ENCODE peak calls at places on chromosomes 12 and 14, in six cellular contexts. X is cardiac fibroblast, P is HFF-Myc, Y is esophagus squamous epithelium, I is A549, Q is nephron progenitor cell. Z is an unnamed sample.

GRCh38 chr14:64293976-64294671 is at the start of gene ESR2:
- DNase-seq in P (no peak), X (peak), Q (peak), Y (no peak), I (peak), Z (no peak)

GRCh38 chr12:59723520-59723919 is 127.7 kb downstream of the SLC16A7 start:
- DNase-seq in Q (no peak), I (no peak), Y (no peak), X (peak), P (no peak), Z (no peak)

GRCh38 chr14:101121399-101122113 is 218.0 kb upstream of the RTL1 start:
- DNase-seq in Q (no peak), I (no peak), P (no peak), X (no peak), Y (no peak), Z (no peak)

GRCh38 chr14:67480011-67480410 is 8.5 kb downstream of the TMEM229B start:
- DNase-seq in Q (no peak), Y (no peak), I (no peak), X (no peak), P (no peak), Z (no peak)

GRCh38 chr12:112380663-112381420 is 1.4 kb downstream of the HECTD4 start:
- DNase-seq in Y (no peak), I (no peak), Q (peak), X (no peak), P (no peak), Z (no peak)

GRCh38 chr12:117165342-117165741 is 24.9 kb downstream of the FBXO21 start:
- DNase-seq in Y (no peak), I (no peak), P (no peak), X (no peak), Q (no peak), Z (no peak)

GRCh38 chr12:124295431-124296058 is 652 bp downstream of the RFLNA start:
- DNase-seq in P (no peak), Y (no peak), I (no peak), Q (no peak), X (no peak), Z (no peak)

GRCh38 chr12:56087220-56087619 is 7.3 kb downstream of the ERBB3 start:
- DNase-seq in Q (no peak), Y (no peak), P (no peak), X (peak), I (peak), Z (no peak)

GRCh38 chr12:75725505-75726120 is 214.2 kb upstream of the KRR1 start:
- DNase-seq in Q (no peak), I (peak), Y (no peak), P (peak), X (no peak), Z (no peak)

GRCh38 chr12:1907652-1908611 is 10.5 kb downstream of the CACNA2D4 start:
- DNase-seq in Y (no peak), P (no peak), I (peak), X (no peak), Q (no peak), Z (no peak)

GRCh38 chr14:99649219-99649618 is 4.3 kb downstream of the HHIPL1 start:
- DNase-seq in P (no peak), I (no peak), Y (no peak), X (peak), Q (no peak), Z (no peak)

GRCh38 chr12:43285248-43285647 is 266.8 kb downstream of the ADAMTS20 start:
- DNase-seq in I (no peak), Q (no peak), P (no peak), X (peak), Y (no peak), Z (peak)

GRCh38 chr12:96401061-96401871 is 1.0 kb upstream of the CDK17 start:
- DNase-seq in Q (no peak), P (peak), X (peak), I (peak), Y (no peak), Z (peak)

GRCh38 chr12:96828169-96828789 is 78.8 kb upstream of the NEDD1 start:
- DNase-seq in P (no peak), Y (no peak), X (no peak), I (peak), Q (no peak), Z (no peak)

GRCh38 chr12:83971781-83972180 is 940.8 kb downstream of the SLC6A15 start:
- DNase-seq in Y (no peak), X (no peak), I (no peak), P (no peak), Q (no peak), Z (no peak)

GRCh38 chr12:100858658-100859057 is 64.1 kb downstream of the ANO4 start:
- DNase-seq in I (no peak), Q (no peak), Y (no peak), X (peak), P (no peak), Z (no peak)

GRCh38 chr14:97273540-97273939 is 476.4 kb downstream of the VRK1 start:
- DNase-seq in Q (no peak), I (no peak), P (no peak), X (no peak), Y (no peak), Z (no peak)

GRCh38 chr12:124191024-124191359 is 103.9 kb upstream of the RFLNA start:
- DNase-seq in Q (no peak), I (peak), Y (no peak), P (no peak), X (peak), Z (no peak)

GRCh38 chr12:29739279-29739991 is 44.3 kb downstream of the TMTC1 start:
- DNase-seq in X (no peak), Q (no peak), Y (no peak), I (no peak), P (no peak), Z (no peak)

GRCh38 chr14:85579957-85580356 is 50.0 kb downstream of the FLRT2 start:
- DNase-seq in Y (no peak), Q (no peak), X (no peak), I (no peak), P (no peak), Z (no peak)

GRCh38 chr12:128418944-128419343 is 152.0 kb downstream of the TMEM132C start:
- DNase-seq in X (peak), Q (no peak), P (no peak), I (no peak), Y (no peak), Z (no peak)

GRCh38 chr12:103626498-103626897 is 39.4 kb downstream of the STAB2 start:
- DNase-seq in X (no peak), I (peak), Y (no peak), P (no peak), Q (no peak), Z (peak)
- TF ChIP-seq CTCF in X (no peak), I (peak), Y (peak), P (no peak), Q (no peak), Z (peak)

DNA sequence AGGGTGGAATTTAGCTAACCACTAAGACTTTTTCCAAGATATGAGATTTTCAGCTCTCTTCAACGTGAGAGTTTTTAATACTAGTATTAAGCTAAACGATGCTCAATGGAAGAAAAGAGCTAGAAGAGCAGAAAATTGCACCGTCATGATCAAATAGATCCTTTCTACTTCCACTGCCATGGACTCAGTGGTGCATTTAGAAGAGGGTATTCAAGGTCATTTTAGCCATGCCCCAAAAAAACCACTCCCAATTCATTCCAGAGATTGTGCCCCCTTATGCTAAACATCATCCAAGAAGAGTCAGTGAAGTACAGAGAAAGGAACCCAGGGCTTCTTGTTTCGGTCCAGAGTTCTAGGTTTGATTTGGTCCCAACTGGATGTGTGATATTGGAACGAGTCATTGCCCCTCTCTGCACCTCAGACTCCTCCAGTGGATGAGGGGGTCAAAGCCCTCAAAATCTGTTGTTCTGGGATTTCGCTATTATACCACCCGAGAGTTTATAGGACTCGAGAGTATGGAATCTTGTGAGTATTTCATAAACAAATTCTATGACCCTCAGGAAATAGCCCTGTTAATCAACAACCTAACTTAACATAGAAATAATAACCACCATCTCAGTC is 55.2 kb downstream of the DAD1 start:
- DNase-seq in I (no peak), X (no peak), Q (no peak), Y (no peak), P (no peak), Z (no peak)
- TF ChIP-seq CTCF in I (no peak), X (no peak), Q (no peak), Y (no peak), P (no peak), Z (no peak)

DNA sequence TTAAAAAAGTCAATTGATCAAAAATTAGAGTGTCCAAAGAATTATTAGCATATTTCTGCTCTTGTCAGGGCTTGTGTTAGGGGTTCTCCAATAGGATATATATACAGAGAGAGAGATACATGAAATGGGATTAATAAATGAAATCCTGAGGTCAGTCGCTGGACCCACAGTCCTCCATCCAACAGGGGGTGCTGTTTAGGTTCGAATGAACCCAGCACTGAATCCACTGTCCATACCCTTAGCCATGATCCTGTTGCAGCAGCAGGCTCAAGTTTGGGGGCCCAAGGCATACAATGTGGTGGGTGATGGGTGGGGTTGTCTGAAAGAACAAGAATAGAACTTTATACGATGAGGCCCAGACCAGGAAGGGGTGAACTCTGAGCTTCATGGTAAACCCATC is 780 bp upstream of the MYO1H start:
- DNase-seq in Y (no peak), X (no peak), Q (no peak), I (peak), P (no peak), Z (no peak)
- TF ChIP-seq CTCF in Y (no peak), X (no peak), Q (no peak), I (no peak), P (peak), Z (no peak)

DNA sequence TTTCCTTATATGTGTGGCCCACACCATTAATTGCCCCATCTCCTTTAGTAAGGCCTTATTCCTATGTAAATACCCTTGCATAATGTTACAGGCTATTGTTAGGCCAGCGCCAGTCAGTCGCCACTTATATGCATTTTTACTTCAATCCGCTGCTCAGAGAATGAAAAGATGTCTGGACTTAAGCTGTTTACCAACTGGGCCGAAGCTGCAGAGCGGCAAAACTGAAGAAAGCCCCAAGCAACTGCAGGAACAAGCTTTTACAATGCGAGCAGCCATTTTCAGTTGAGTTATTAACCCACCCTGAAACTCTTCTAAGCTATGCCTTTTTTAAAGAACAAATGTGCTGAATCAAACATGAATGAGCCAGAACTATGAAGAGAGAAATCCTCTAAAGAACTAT is 92.1 kb upstream of the OTX2 start:
- DNase-seq in I (no peak), Q (no peak), X (no peak), Y (no peak), P (no peak), Z (no peak)
- TF ChIP-seq CTCF in I (no peak), Q (no peak), X (no peak), Y (no peak), P (no peak), Z (no peak)

GRCh38 chr14:49966971-49967630 is 74.2 kb downstream of the ARF6 start:
- DNase-seq in Y (no peak), I (no peak), Q (no peak), P (no peak), X (no peak), Z (no peak)

GRCh38 chr14:49970474-49971147 is 77.7 kb downstream of the ARF6 start:
- DNase-seq in I (no peak), P (no peak), Q (no peak), X (peak), Y (no peak), Z (no peak)

GRCh38 chr14:49962616-49963015 is 69.7 kb downstream of the ARF6 start:
- DNase-seq in Q (no peak), X (no peak), I (no peak), Y (no peak), P (no peak), Z (no peak)

GRCh38 chr14:49969961-49970360 is 77.1 kb downstream of the ARF6 start:
- DNase-seq in I (no peak), Y (no peak), X (no peak), Q (no peak), P (no peak), Z (no peak)

DNA sequence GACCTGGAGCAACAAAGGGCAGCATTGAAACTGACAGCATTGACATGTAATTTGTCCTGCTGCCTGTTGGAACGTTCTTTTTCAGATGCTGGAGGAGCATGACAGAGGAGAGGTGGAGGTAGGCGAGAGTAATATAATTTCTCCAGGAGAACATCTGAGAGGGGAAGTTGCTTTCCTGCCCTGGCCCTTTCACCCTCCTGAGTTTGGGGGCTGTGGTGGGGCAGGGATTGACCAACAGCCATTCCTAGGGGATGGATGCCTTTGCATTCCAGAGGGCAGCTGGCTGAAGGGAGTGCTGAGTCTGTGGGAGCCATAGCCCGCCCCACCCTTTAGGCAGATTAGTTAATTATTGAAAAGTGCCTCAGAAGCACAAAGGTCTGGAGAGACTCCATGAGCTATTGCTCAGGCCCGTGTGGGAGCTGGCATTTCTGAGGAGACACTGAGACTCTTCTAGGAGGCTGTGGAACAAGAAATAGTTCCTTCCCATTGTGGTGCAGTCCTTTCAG is 73.5 kb downstream of the ARF6 start:
- DNase-seq in Q (peak), I (peak), Y (no peak), P (no peak), X (peak), Z (no peak)
- TF ChIP-seq CTCF in Q (no peak), I (no peak), Y (peak), P (no peak), X (no peak), Z (no peak)

DNA sequence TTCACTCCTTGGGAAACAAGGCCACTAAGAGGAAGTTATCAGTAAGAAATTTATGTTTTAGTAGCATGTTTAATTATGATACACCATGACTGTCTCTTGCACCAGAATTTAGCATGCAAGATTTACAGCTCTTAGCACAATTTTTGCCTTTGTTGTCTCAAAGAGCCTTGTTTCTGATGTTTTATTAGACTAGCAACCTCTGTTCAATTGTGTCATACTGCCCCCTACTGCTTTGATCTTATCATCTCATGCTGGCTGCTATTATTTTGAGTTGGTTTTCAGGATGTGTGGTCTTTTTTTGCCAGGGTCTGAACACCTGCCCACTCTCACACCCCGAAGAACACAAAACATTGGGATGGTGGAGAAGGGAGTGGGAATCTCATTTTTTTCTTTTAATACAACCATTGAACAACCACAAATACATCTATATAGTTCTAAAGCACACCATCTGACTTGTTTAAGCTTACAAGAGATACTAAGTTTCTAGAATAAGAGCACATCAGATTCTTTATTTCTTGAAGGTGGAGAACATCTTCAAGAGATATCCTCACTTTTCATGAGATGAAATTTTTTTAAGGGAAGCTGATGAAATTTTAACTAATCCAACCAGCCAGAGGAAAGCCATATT is 160.8 kb downstream of the SPTSSA start:
- DNase-seq in Y (no peak), Q (peak), I (peak), P (peak), X (peak), Z (no peak)
- TF ChIP-seq CTCF in Y (peak), Q (peak), I (peak), P (peak), X (peak), Z (peak)

GRCh38 chr14:93829839-93830481 is 41.7 kb upstream of the PRIMA1 start:
- DNase-seq in Q (no peak), Y (no peak), P (no peak), X (no peak), I (no peak), Z (no peak)
- TF ChIP-seq CTCF in Q (no peak), Y (no peak), P (no peak), X (no peak), I (no peak), Z (no peak)

GRCh38 chr12:104825408-104825807 is 132.7 kb downstream of the SLC41A2 start:
- DNase-seq in X (peak), I (peak), Y (no peak), Q (no peak), P (no peak), Z (no peak)
- TF ChIP-seq CTCF in X (peak), I (peak), Y (no peak), Q (no peak), P (peak), Z (no peak)